ENCODE peak calls at places on chromosomes 5 and 9, in nine cellular contexts. Y, U, W, X, B, G, Z, J and E are unnamed samples.

GRCh38 chr9:78238061-78239038 is 2.5 kb downstream of the CEP78 start:
- DNase-seq in Y (no peak), Z (no peak), W (no peak), X (no peak), U (no peak), G (no peak), B (no peak), J (no peak), E (no peak)

GRCh38 chr9:130041648-130042405 is 1.2 kb downstream of the FNBP1 start:
- DNase-seq in G (no peak), Z (peak; percentile 36), X (no peak), W (no peak), Y (no peak), J (peak; percentile 68), B (no peak), U (no peak), E (peak; percentile 61)

GRCh38 chr5:169636477-169637084 is 494 bp upstream of the DOCK2 start:
- DNase-seq in X (peak; percentile 70), J (no peak), B (no peak), Z (no peak), U (no peak), G (no peak), Y (no peak), W (no peak), E (no peak)

GRCh38 chr9:69452110-69452780 is 127.2 kb downstream of the ENTREP1 start:
- DNase-seq in Z (no peak), J (no peak), B (peak; percentile 10), U (no peak), Y (no peak), X (no peak), G (no peak), W (no peak), E (no peak)

GRCh38 chr9:120851386-120851922 is 8.7 kb upstream of the PSMD5 start:
- DNase-seq in J (no peak), U (no peak), W (no peak), Y (no peak), X (no peak), Z (no peak), B (no peak), G (no peak), E (no peak)

GRCh38 chr9:98097836-98098235 is 21.2 kb downstream of the TRIM14 start:
- DNase-seq in G (no peak), B (peak; percentile 48), U (no peak), Z (no peak), Y (peak; percentile 27), J (no peak), W (no peak), X (no peak), E (no peak)

GRCh38 chr9:136572003-136572595 is 26.3 kb upstream of the NOTCH1 start:
- DNase-seq in J (no peak), G (no peak), X (peak; percentile 80), Y (no peak), B (no peak), W (no peak), U (peak; percentile 60), Z (peak; percentile 51), E (peak; percentile 31)

GRCh38 chr9:131943397-131943796 is 136.3 kb downstream of the MED27 start:
- DNase-seq in U (no peak), W (no peak), G (no peak), X (no peak), J (no peak), Z (no peak), B (peak; percentile 10), Y (peak; percentile 97), E (peak; percentile 85)

GRCh38 chr5:98096155-98096554 is 677.3 kb upstream of the RGMB start:
- DNase-seq in Y (no peak), X (no peak), U (peak; percentile 76), W (no peak), B (no peak), J (peak; percentile 52), G (no peak), Z (peak; percentile 43), E (no peak)

GRCh38 chr9:126347911-126348760 is 21.5 kb downstream of the MVB12B start:
- DNase-seq in J (no peak), G (no peak), Z (no peak), Y (peak; percentile 35), X (no peak), B (no peak), W (no peak), U (no peak), E (no peak)

GRCh38 chr5:52776116-52776515 is 11.6 kb upstream of the ITGA1 start:
- DNase-seq in U (no peak), J (no peak), Z (no peak), W (no peak), X (no peak), Y (no peak), B (no peak), G (no peak), E (no peak)

GRCh38 chr5:16152601-16153568 is 26.7 kb downstream of the MARCHF11 start:
- DNase-seq in X (no peak), J (no peak), B (no peak), Y (peak; percentile 94), W (no peak), G (no peak), Z (no peak), U (no peak), E (no peak)

GRCh38 chr9:107768224-107768623 is 278.7 kb upstream of the KLF4 start:
- DNase-seq in Z (no peak), J (no peak), W (no peak), Y (no peak), U (no peak), G (no peak), X (no peak), B (no peak), E (no peak)

GRCh38 chr9:114696814-114697544 is 15.0 kb upstream of the TEX48 start:
- DNase-seq in W (no peak), J (peak; percentile 42), Y (no peak), B (no peak), U (no peak), G (no peak), Z (peak; percentile 37), X (no peak), E (no peak)

GRCh38 chr5:131649160-131649559 is 14.1 kb upstream of the RAPGEF6 start:
- DNase-seq in J (no peak), G (no peak), Z (no peak), B (no peak), W (no peak), X (no peak), U (no peak), Y (no peak), E (no peak)

GRCh38 chr9:88018101-88018500 is 43.8 kb upstream of the CDK20 start:
- DNase-seq in X (no peak), Z (no peak), W (no peak), G (no peak), U (no peak), Y (no peak), J (no peak), B (no peak), E (no peak)

GRCh38 chr5:133944263-133945230 is 23.9 kb downstream of the C5orf15 start:
- DNase-seq in Y (peak; percentile 51), U (peak; percentile 17), G (peak; percentile 56), J (peak; percentile 63), X (no peak), Z (peak; percentile 49), W (peak; percentile 52), B (peak; percentile 69), E (peak; percentile 63)

GRCh38 chr9:133702798-133703570 is 35.2 kb downstream of the SARDH start:
- DNase-seq in B (no peak), G (no peak), Z (no peak), U (no peak), W (no peak), J (no peak), Y (no peak), X (peak; percentile 79), E (no peak)

GRCh38 chr5:78912085-78912771 is 72.9 kb downstream of the ARSB start:
- DNase-seq in G (no peak), Z (no peak), B (peak; percentile 49), X (no peak), W (no peak), U (no peak), Y (peak; percentile 80), J (no peak), E (peak; percentile 74)

GRCh38 chr5:149609640-149610297 is 28.5 kb downstream of the ARHGEF37 start:
- DNase-seq in B (no peak), G (no peak), W (no peak), Z (no peak), X (no peak), J (no peak), U (no peak), Y (no peak), E (no peak)

GRCh38 chr9:109224751-109225150 is 57.7 kb upstream of the FRRS1L start:
- DNase-seq in X (no peak), U (no peak), Y (no peak), Z (no peak), W (no peak), J (no peak), B (no peak), G (no peak), E (peak; percentile 97)

GRCh38 chr5:22968386-22968785 is 115.2 kb upstream of the CDH12 start:
- DNase-seq in Z (no peak), X (no peak), J (no peak), B (no peak), G (no peak), U (no peak), Y (no peak), W (no peak), E (no peak)

GRCh38 chr5:12023614-12024241 is 119.5 kb upstream of the CTNND2 start:
- DNase-seq in G (no peak), J (peak; percentile 35), B (peak; percentile 19), W (peak; percentile 56), Y (peak; percentile 84), U (peak; percentile 36), X (no peak), Z (peak; percentile 18), E (peak; percentile 75)

GRCh38 chr5:31008231-31008630 is 185.3 kb upstream of the CDH6 start:
- DNase-seq in W (no peak), G (no peak), Z (no peak), B (no peak), J (no peak), X (no peak), Y (no peak), U (no peak), E (no peak)

GRCh38 chr5:1199649-1200494 is 1.5 kb upstream of the SLC6A19 start:
- DNase-seq in Z (no peak), Y (no peak), J (no peak), B (no peak), G (no peak), W (peak; percentile 37), X (peak; percentile 66), U (no peak), E (no peak)

GRCh38 chr9:128946945-128947422 is 419 bp downstream of the DOLK start:
- DNase-seq in G (no peak), U (peak; percentile 25), J (no peak), W (no peak), B (no peak), Z (peak; percentile 39), Y (peak; percentile 17), X (no peak), E (peak; percentile 35)